ENCODE peak calls at places on chromosomes 13 and 19, in seven cellular contexts. Q, A, I, R, B, J and D are unnamed samples.

GRCh38 chr19:15129856-15130580 is 22.8 kb downstream of the SYDE1 start:
- DNase-seq in Q (no peak), I (no peak), B (no peak), R (no peak), J (no peak), A (no peak), D (no peak)

GRCh38 chr19:32914879-32915278 is 45.3 kb upstream of the SLC7A9 start:
- DNase-seq in Q (no peak), A (peak; percentile 38), I (no peak), B (no peak), R (no peak), J (no peak), D (no peak)

GRCh38 chr19:13032837-13033236 is 37.6 kb downstream of the NFIX start:
- DNase-seq in A (no peak), J (no peak), Q (no peak), R (no peak), B (no peak), I (no peak), D (no peak)

GRCh38 chr19:5665781-5666513 is 14.4 kb downstream of the MICOS13 start:
- DNase-seq in B (peak; percentile 58), Q (no peak), I (no peak), R (no peak), A (peak; percentile 67), J (no peak), D (peak; percentile 80)

GRCh38 chr19:40610396-40611064 is 9.4 kb downstream of the LTBP4 start:
- DNase-seq in J (no peak), A (no peak), Q (peak; percentile 71), B (no peak), I (peak; percentile 66), R (no peak), D (no peak)

GRCh38 chr19:32222594-32222993 is 122.8 kb upstream of the ZNF507 start:
- DNase-seq in Q (no peak), B (no peak), I (no peak), R (no peak), A (no peak), J (no peak), D (no peak)

GRCh38 chr19:6551607-6552450 is 21.0 kb downstream of the TNFSF9 start:
- DNase-seq in R (no peak), Q (peak; percentile 74), I (no peak), B (no peak), A (no peak), J (peak; percentile 48), D (no peak)

GRCh38 chr13:99572131-99572530 is 70.9 kb downstream of the TM9SF2 start:
- DNase-seq in A (no peak), J (no peak), Q (no peak), B (peak; percentile 36), R (no peak), I (no peak), D (no peak)

GRCh38 chr13:46553521-46553885 is 533 bp downstream of the LRCH1 start:
- DNase-seq in I (no peak), R (no peak), B (no peak), Q (no peak), A (no peak), J (peak; percentile 16), D (no peak)

GRCh38 chr13:30714629-30715028 is 20.7 kb upstream of the ALOX5AP start:
- DNase-seq in B (no peak), Q (no peak), J (no peak), A (no peak), R (no peak), I (no peak), D (no peak)

GRCh38 chr13:25902946-25903345 is 148.9 kb downstream of the SHISA2 start:
- DNase-seq in I (no peak), J (no peak), A (peak; percentile 54), B (no peak), R (no peak), Q (peak; percentile 28), D (peak; percentile 52)

GRCh38 chr13:26718146-26718545 is 42.4 kb downstream of the GPR12 start:
- DNase-seq in Q (no peak), J (no peak), B (no peak), R (no peak), I (no peak), A (no peak), D (no peak)

GRCh38 chr19:32869369-32870153 is at the start of gene SLC7A9:
- DNase-seq in I (no peak), B (no peak), Q (no peak), A (no peak), J (no peak), R (no peak), D (no peak)

GRCh38 chr19:1945899-1946298 is 4.9 kb downstream of the CSNK1G2 start:
- DNase-seq in B (peak; percentile 25), A (no peak), Q (peak; percentile 35), J (peak; percentile 63), I (no peak), R (no peak), D (peak; percentile 17)

GRCh38 chr13:101691326-101691725 is 238.9 kb downstream of the ITGBL1 start:
- DNase-seq in Q (no peak), J (no peak), A (no peak), B (no peak), R (no peak), I (no peak), D (no peak)

GRCh38 chr19:3113100-3114017 is 19.2 kb downstream of the GNA11 start:
- DNase-seq in A (no peak), J (no peak), B (no peak), R (no peak), Q (no peak), I (no peak), D (no peak)

GRCh38 chr19:15015946-15016542 is 33.2 kb upstream of the CASP14 start:
- DNase-seq in J (peak; percentile 38), Q (no peak), B (peak; percentile 26), R (no peak), A (peak; percentile 22), I (no peak), D (peak; percentile 19)

GRCh38 chr13:43933378-43933777 is 53.7 kb downstream of the LACC1 start:
- DNase-seq in A (no peak), R (no peak), Q (no peak), B (no peak), I (no peak), J (no peak), D (no peak)

GRCh38 chr19:45528744-45529453 is 21.6 kb downstream of the VASP start:
- DNase-seq in A (no peak), Q (no peak), I (peak; percentile 75), R (peak; percentile 34), J (no peak), B (no peak), D (peak; percentile 51)

GRCh38 chr19:46863818-46864629 is 3.2 kb downstream of the ARHGAP35 start:
- DNase-seq in Q (no peak), I (no peak), R (peak; percentile 7), J (no peak), A (peak; percentile 98), B (peak; percentile 74), D (peak; percentile 66)

GRCh38 chr19:48413879-48414623 is 20.6 kb downstream of the GRIN2D start:
- DNase-seq in A (peak; percentile 51), R (no peak), Q (no peak), I (no peak), B (no peak), J (no peak), D (no peak)